ENCODE peak calls at places on chromosomes 4 and X, in ten cellular contexts. T is naive thymus-derived CD4-positive, alpha-beta T cell; S is H9; K is Right ventricle myocardium inferior; J is EH; M is Calu3; R is GDM1; Q is aorta; W is stimulated activated CD4-positive, alpha-beta T cell treated with anti-CD3 and anti-CD28 coated beads, Interleukin-4, amount 100 ng/mL, for 48 hours; L is SJSA1. C is an unnamed sample.

GRCh38 chr4:155543126-155543765 is 123.4 kb upstream of the GUCY1A1 start:
- DNase-seq in T (no peak), S (no peak), K (no peak), J (peak), M (no peak), R (no peak), Q (no peak), W (no peak), L (peak), C (no peak)

GRCh38 chr4:6419452-6420028 is 52.9 kb downstream of the PPP2R2C start:
- DNase-seq in T (no peak), S (no peak), K (peak), J (no peak), M (no peak), R (no peak), Q (peak), W (no peak), L (no peak), C (no peak)

GRCh38 chrX:31547816-31548215 is 476.0 kb upstream of the FTHL17 start:
- DNase-seq in T (no peak), S (no peak), K (no peak), J (no peak), M (no peak), R (no peak), Q (no peak), W (no peak), L (no peak), C (no peak)

GRCh38 chr4:79865253-79865652 is 207.8 kb downstream of the ANTXR2 start:
- DNase-seq in T (no peak), S (no peak), K (no peak), J (peak), M (no peak), R (no peak), Q (no peak), W (no peak), L (no peak), C (no peak)

GRCh38 chr4:139934336-139934735 is 219.6 kb downstream of the MAML3 start:
- DNase-seq in T (no peak), S (no peak), K (no peak), J (peak), M (no peak), R (no peak), Q (no peak), W (no peak), L (no peak), C (no peak)

GRCh38 chr4:6834867-6835266 is 52.3 kb downstream of the KIAA0232 start:
- DNase-seq in T (no peak), S (no peak), K (no peak), J (peak), M (no peak), R (no peak), Q (no peak), W (no peak), L (no peak), C (no peak)

GRCh38 chrX:53073115-53073581 is 9.0 kb upstream of the TSPYL2 start:
- DNase-seq in T (no peak), S (no peak), K (no peak), J (no peak), M (no peak), R (no peak), Q (no peak), W (no peak), L (no peak), C (no peak)

GRCh38 chr4:158208931-158209640 is 1.2 kb upstream of the TMEM144 start:
- DNase-seq in T (no peak), S (no peak), K (no peak), J (no peak), M (no peak), R (peak), Q (no peak), W (no peak), L (no peak), C (no peak)

GRCh38 chrX:104255465-104255864 is 732 bp upstream of the ESX1 start:
- DNase-seq in T (no peak), S (no peak), K (no peak), J (no peak), M (no peak), R (no peak), Q (no peak), W (no peak), L (no peak), C (no peak)

GRCh38 chr4:88843067-88843723 is 145.6 kb upstream of the NAP1L5 start:
- DNase-seq in T (no peak), S (no peak), K (no peak), J (no peak), M (no peak), R (no peak), Q (no peak), W (no peak), L (no peak), C (no peak)

GRCh38 chrX:40083120-40083978 is 14.4 kb downstream of the BCOR start:
- DNase-seq in T (no peak), S (peak), K (no peak), J (no peak), M (peak), R (no peak), Q (peak), W (no peak), L (no peak), C (no peak)

GRCh38 chr4:2135083-2135482 is 76.0 kb downstream of the NAT8L start:
- DNase-seq in T (peak), S (no peak), K (no peak), J (peak), M (no peak), R (peak), Q (no peak), W (no peak), L (no peak), C (peak)

GRCh38 chrX:65679071-65679540 is 11.7 kb downstream of the MSN start:
- DNase-seq in T (no peak), S (no peak), K (no peak), J (peak), M (peak), R (peak), Q (no peak), W (no peak), L (peak), C (no peak)

GRCh38 chrX:2690856-2691542 is at the start of gene CD99:
- DNase-seq in T (peak), S (peak), K (peak), J (peak), M (peak), R (no peak), Q (peak), W (peak), L (peak), C (peak)

GRCh38 chr4:103010827-103011226 is 8.7 kb downstream of the SLC9B1 start:
- DNase-seq in T (no peak), S (no peak), K (no peak), J (no peak), M (no peak), R (no peak), Q (no peak), W (no peak), L (no peak), C (no peak)

GRCh38 chr4:72977936-72978485 is 91.5 kb downstream of the COX18 start:
- DNase-seq in T (no peak), S (no peak), K (no peak), J (no peak), M (no peak), R (no peak), Q (no peak), W (no peak), L (no peak), C (no peak)

GRCh38 chr4:16136771-16137170 is 52.9 kb upstream of the PROM1 start:
- DNase-seq in T (no peak), S (no peak), K (no peak), J (no peak), M (no peak), R (no peak), Q (no peak), W (no peak), L (no peak), C (no peak)

GRCh38 chrX:47540754-47541538 is 20.1 kb upstream of the ARAF start:
- DNase-seq in T (no peak), S (peak), K (peak), J (peak), M (peak), R (peak), Q (peak), W (no peak), L (peak), C (peak)

GRCh38 chr4:96301727-96302126 is 461.8 kb downstream of the PDHA2 start:
- DNase-seq in T (no peak), S (no peak), K (no peak), J (no peak), M (no peak), R (no peak), Q (no peak), W (no peak), L (no peak), C (no peak)

GRCh38 chr4:163384434-163384833 is 40.7 kb downstream of the NPY5R start:
- DNase-seq in T (no peak), S (no peak), K (no peak), J (no peak), M (no peak), R (no peak), Q (no peak), W (no peak), L (no peak), C (no peak)

GRCh38 chr4:111113591-111113990 is 490.7 kb upstream of the PITX2 start:
- DNase-seq in T (no peak), S (no peak), K (no peak), J (no peak), M (no peak), R (no peak), Q (no peak), W (no peak), L (no peak), C (no peak)